ENCODE peak calls at places on chromosomes 12 and 14, in eight cellular contexts. O is left ventricle myocardium inferior; E is transverse colon; Z is fibroblast of pulmonary artery; F is AG10803; W is GM04504; G is stimulated activated CD8-positive, alpha-beta memory T cell treated with anti-CD3 and anti-CD28 coated beads, Interleukin-7, amount 100 ng/mL, for 4 hours; T is substantia nigra. Q is an unnamed sample.
A peak's percentile ranks its signal among the peaks of the same experiment; 100 is the strongest.

GRCh38 chr12:61385771-61386170 is 874.4 kb upstream of the USP15 start:
- DNase-seq in O (no peak), E (no peak), Z (no peak), F (no peak), W (peak; percentile 13), G (no peak), T (no peak), Q (no peak)

GRCh38 chr12:46562625-46563228 is 190.2 kb upstream of the SLC38A2 start:
- DNase-seq in O (no peak), E (no peak), Z (peak; percentile 98), F (peak; percentile 94), W (peak; percentile 62), G (no peak), T (no peak), Q (no peak)

GRCh38 chr14:95876769-95877490 is at the start of gene TUNAR:
- DNase-seq in O (no peak), E (no peak), Z (peak; percentile 14), F (no peak), W (no peak), G (no peak), T (no peak), Q (no peak)

GRCh38 chr12:6187948-6188793 is 12.0 kb upstream of the CD9 start:
- DNase-seq in O (no peak), E (no peak), Z (no peak), F (no peak), W (no peak), G (no peak), T (no peak), Q (no peak)

GRCh38 chr12:42482820-42483533 is 106.6 kb downstream of the PRICKLE1 start:
- DNase-seq in O (peak; percentile 79), E (peak; percentile 66), Z (peak; percentile 68), F (peak; percentile 30), W (no peak), G (peak; percentile 22), T (peak; percentile 41), Q (peak; percentile 24)

GRCh38 chr12:107235600-107235999 is 142.3 kb upstream of the CRY1 start:
- DNase-seq in O (no peak), E (no peak), Z (no peak), F (no peak), W (no peak), G (no peak), T (no peak), Q (no peak)

GRCh38 chr14:81323621-81324400 is 76.3 kb downstream of the STON2 start:
- DNase-seq in O (no peak), E (peak; percentile 81), Z (no peak), F (no peak), W (no peak), G (no peak), T (no peak), Q (no peak)

GRCh38 chr12:49032276-49032675 is 13.7 kb upstream of the PRKAG1 start:
- DNase-seq in O (no peak), E (no peak), Z (no peak), F (no peak), W (no peak), G (no peak), T (no peak), Q (no peak)

GRCh38 chr12:22275847-22276246 is 58.7 kb downstream of the ST8SIA1 start:
- DNase-seq in O (peak; percentile 86), E (peak; percentile 67), Z (peak; percentile 100), F (peak; percentile 100), W (peak; percentile 100), G (no peak), T (no peak), Q (no peak)

GRCh38 chr12:67354966-67355365 is 85.8 kb downstream of the CAND1 start:
- DNase-seq in O (no peak), E (no peak), Z (peak; percentile 24), F (peak; percentile 34), W (no peak), G (no peak), T (no peak), Q (no peak)

GRCh38 chr12:113196996-113197395 is 11.5 kb downstream of the RITA1 start:
- DNase-seq in O (peak; percentile 58), E (peak; percentile 76), Z (peak; percentile 88), F (peak; percentile 81), W (peak; percentile 66), G (no peak), T (peak; percentile 8), Q (peak; percentile 61)

GRCh38 chr14:25006961-25007795 is 42.8 kb downstream of the STXBP6 start:
- DNase-seq in O (no peak), E (no peak), Z (peak; percentile 92), F (peak; percentile 91), W (no peak), G (no peak), T (no peak), Q (no peak)

GRCh38 chr12:32134144-32134888 is 27.7 kb downstream of the BICD1 start:
- DNase-seq in O (no peak), E (peak; percentile 14), Z (peak; percentile 59), F (peak; percentile 65), W (no peak), G (peak; percentile 10), T (no peak), Q (peak; percentile 18)

GRCh38 chr12:57031789-57032188 is 15.5 kb upstream of the TAC3 start:
- DNase-seq in O (no peak), E (no peak), Z (no peak), F (no peak), W (no peak), G (no peak), T (no peak), Q (no peak)

GRCh38 chr14:21734457-21735074 is 60.9 kb upstream of the OR4E1 start:
- DNase-seq in O (no peak), E (no peak), Z (peak; percentile 68), F (no peak), W (no peak), G (no peak), T (no peak), Q (peak; percentile 38)

GRCh38 chr14:65035049-65035448 is 48.4 kb downstream of the FNTB start:
- DNase-seq in O (peak; percentile 54), E (no peak), Z (peak; percentile 16), F (no peak), W (no peak), G (no peak), T (peak; percentile 23), Q (no peak)

GRCh38 chr12:12376636-12377448 is 20.0 kb downstream of the BORCS5 start:
- DNase-seq in O (no peak), E (no peak), Z (peak; percentile 90), F (peak; percentile 81), W (no peak), G (no peak), T (no peak), Q (no peak)

GRCh38 chr14:44914849-44915248 is 46.9 kb downstream of the KLHL28 start:
- DNase-seq in O (no peak), E (no peak), Z (peak; percentile 47), F (peak; percentile 34), W (no peak), G (no peak), T (no peak), Q (no peak)

GRCh38 chr14:47675489-47676300 is at the start of gene MDGA2:
- DNase-seq in O (no peak), E (no peak), Z (no peak), F (no peak), W (no peak), G (no peak), T (no peak), Q (no peak)

GRCh38 chr14:76267322-76268012 is 108.5 kb upstream of the ESRRB start:
- DNase-seq in O (peak; percentile 68), E (peak; percentile 13), Z (peak; percentile 46), F (peak; percentile 27), W (peak; percentile 13), G (no peak), T (peak; percentile 53), Q (no peak)

GRCh38 chr12:46831335-46832083 is 5.7 kb upstream of the SLC38A4 start:
- DNase-seq in O (peak; percentile 77), E (peak; percentile 21), Z (no peak), F (no peak), W (no peak), G (no peak), T (no peak), Q (no peak)

GRCh38 chr14:36604757-36605505 is 22.5 kb upstream of the NKX2-8 start:
- DNase-seq in O (no peak), E (peak; percentile 40), Z (peak; percentile 80), F (peak; percentile 71), W (peak; percentile 51), G (no peak), T (no peak), Q (peak; percentile 3)

GRCh38 chr12:110600254-110600653 is 13.7 kb upstream of the TCTN1 start:
- DNase-seq in O (no peak), E (no peak), Z (peak; percentile 85), F (peak; percentile 75), W (no peak), G (no peak), T (no peak), Q (no peak)

GRCh38 chr12:28611115-28611435 is 420.8 kb downstream of the CCDC91 start:
- DNase-seq in O (no peak), E (no peak), Z (peak; percentile 90), F (peak; percentile 82), W (peak; percentile 52), G (no peak), T (no peak), Q (no peak)

GRCh38 chr14:64465856-64466554 is 706 bp downstream of the AKAP5 start:
- DNase-seq in O (no peak), E (no peak), Z (peak; percentile 52), F (peak; percentile 48), W (peak; percentile 20), G (no peak), T (no peak), Q (no peak)

GRCh38 chr12:12913626-12914388 is 22.4 kb downstream of the GPRC5A start:
- DNase-seq in O (no peak), E (no peak), Z (no peak), F (no peak), W (no peak), G (no peak), T (no peak), Q (no peak)

GRCh38 chr14:101823511-101824120 is 62.1 kb downstream of the PPP2R5C start:
- DNase-seq in O (no peak), E (peak; percentile 60), Z (no peak), F (no peak), W (no peak), G (peak; percentile 67), T (no peak), Q (peak; percentile 73)

GRCh38 chr12:84329933-84330332 is 582.7 kb downstream of the SLC6A15 start:
- DNase-seq in O (no peak), E (no peak), Z (no peak), F (no peak), W (no peak), G (no peak), T (no peak), Q (no peak)